ENCODE peak calls at places on chromosomes 13 and 19, in four cellular contexts. One of them, this sample, is unnamed.

GRCh38 chr19:11578342-11579142 is 1.1 kb upstream of the ACP5 start:
- DNase-seq in IMR-90: no peak
- DNase-seq in heart left ventricle: peak
- DNase-seq in stomach: peak
- DNase-seq in this sample: no peak

GRCh38 chr19:57362419-57362818 is 932 bp upstream of the TRAPPC2B start:
- DNase-seq in IMR-90: no peak
- DNase-seq in heart left ventricle: no peak
- DNase-seq in stomach: no peak
- DNase-seq in this sample: no peak

GRCh38 chr19:10503002-10503789 is at the start of gene KEAP1:
- DNase-seq in IMR-90: no peak
- DNase-seq in heart left ventricle: peak
- DNase-seq in stomach: peak
- DNase-seq in this sample: no peak

GRCh38 chr19:33302974-33303790 is 848 bp upstream of the CEBPA start:
- DNase-seq in IMR-90: peak
- DNase-seq in heart left ventricle: peak
- DNase-seq in stomach: peak
- DNase-seq in this sample: no peak

GRCh38 chr19:903266-903797 is 9.7 kb downstream of the R3HDM4 start:
- DNase-seq in IMR-90: peak
- DNase-seq in heart left ventricle: no peak
- DNase-seq in stomach: no peak
- DNase-seq in this sample: no peak

GRCh38 chr13:41213316-41213715 is 18.9 kb upstream of the KBTBD7 start:
- DNase-seq in IMR-90: no peak
- DNase-seq in heart left ventricle: no peak
- DNase-seq in stomach: no peak
- DNase-seq in this sample: no peak

GRCh38 chr13:110886475-110887241 is 28.2 kb downstream of the ANKRD10 start:
- DNase-seq in IMR-90: no peak
- DNase-seq in heart left ventricle: no peak
- DNase-seq in stomach: no peak
- DNase-seq in this sample: no peak

GRCh38 chr13:25406377-25406776 is 34.6 kb downstream of the ATP8A2 start:
- DNase-seq in IMR-90: no peak
- DNase-seq in heart left ventricle: no peak
- DNase-seq in stomach: no peak
- DNase-seq in this sample: no peak

GRCh38 chr13:112710855-112711527 is 21.2 kb downstream of the ATP11A start:
- DNase-seq in IMR-90: no peak
- DNase-seq in heart left ventricle: no peak
- DNase-seq in stomach: no peak
- DNase-seq in this sample: peak

GRCh38 chr13:45082964-45083363 is 37.3 kb upstream of the GTF2F2 start:
- DNase-seq in IMR-90: peak
- DNase-seq in heart left ventricle: no peak
- DNase-seq in stomach: no peak
- DNase-seq in this sample: no peak

GRCh38 chr13:32471187-32471922 is 43.4 kb upstream of the N4BP2L1 start:
- DNase-seq in IMR-90: peak
- DNase-seq in heart left ventricle: peak
- DNase-seq in stomach: no peak
- DNase-seq in this sample: no peak

GRCh38 chr13:102172406-102172805 is 229.4 kb downstream of the FGF14 start:
- DNase-seq in IMR-90: no peak
- DNase-seq in heart left ventricle: no peak
- DNase-seq in stomach: no peak
- DNase-seq in this sample: no peak

GRCh38 chr13:24005711-24006281 is 108.5 kb upstream of the C1QTNF9B start:
- DNase-seq in IMR-90: no peak
- DNase-seq in heart left ventricle: no peak
- DNase-seq in stomach: no peak
- DNase-seq in this sample: no peak

GRCh38 chr13:99828114-99828513 is 143.5 kb downstream of the ZIC5 start:
- DNase-seq in IMR-90: no peak
- DNase-seq in heart left ventricle: no peak
- DNase-seq in stomach: no peak
- DNase-seq in this sample: no peak

GRCh38 chr13:42401376-42401775 is 129.4 kb downstream of the AKAP11 start:
- DNase-seq in IMR-90: no peak
- DNase-seq in heart left ventricle: no peak
- DNase-seq in stomach: no peak
- DNase-seq in this sample: no peak

GRCh38 chr13:114105351-114106225 is 26.8 kb downstream of the RASA3 start:
- DNase-seq in IMR-90: no peak
- DNase-seq in heart left ventricle: no peak
- DNase-seq in stomach: no peak
- DNase-seq in this sample: no peak

GRCh38 chr19:39828015-39828633 is 5.8 kb downstream of the DYRK1B start:
- DNase-seq in IMR-90: no peak
- DNase-seq in heart left ventricle: no peak
- DNase-seq in stomach: no peak
- DNase-seq in this sample: no peak

GRCh38 chr13:37878496-37878895 is 8.9 kb upstream of the TRPC4 start:
- DNase-seq in IMR-90: peak
- DNase-seq in heart left ventricle: no peak
- DNase-seq in stomach: no peak
- DNase-seq in this sample: no peak

GRCh38 chr19:49801966-49802661 is 11.0 kb downstream of the FUZ start:
- DNase-seq in IMR-90: peak
- DNase-seq in heart left ventricle: peak
- DNase-seq in stomach: peak
- DNase-seq in this sample: peak

GRCh38 chr13:31073859-31074718 is 87.6 kb downstream of the HSPH1 start:
- DNase-seq in IMR-90: peak
- DNase-seq in heart left ventricle: no peak
- DNase-seq in stomach: no peak
- DNase-seq in this sample: peak

GRCh38 chr13:30607908-30608307 is 9.8 kb upstream of the USPL1 start:
- DNase-seq in IMR-90: no peak
- DNase-seq in heart left ventricle: no peak
- DNase-seq in stomach: peak
- DNase-seq in this sample: no peak

GRCh38 chr19:18168673-18169381 is 4.8 kb upstream of the IFI30 start:
- DNase-seq in IMR-90: no peak
- DNase-seq in heart left ventricle: no peak
- DNase-seq in stomach: no peak
- DNase-seq in this sample: no peak

GRCh38 chr13:109783447-109783814 is 3.0 kb downstream of the IRS2 start:
- DNase-seq in IMR-90: no peak
- DNase-seq in heart left ventricle: no peak
- DNase-seq in stomach: no peak
- DNase-seq in this sample: no peak

GRCh38 chr13:97211357-97211756 is 10.8 kb upstream of the MBNL2 start:
- DNase-seq in IMR-90: peak
- DNase-seq in heart left ventricle: no peak
- DNase-seq in stomach: no peak
- DNase-seq in this sample: no peak

GRCh38 chr19:55216461-55217198 is 7.3 kb upstream of the PTPRH start:
- DNase-seq in IMR-90: peak
- DNase-seq in heart left ventricle: peak
- DNase-seq in stomach: peak
- DNase-seq in this sample: peak
- TF ChIP-seq POLR2A in IMR-90: peak
- TF ChIP-seq POLR2A in heart left ventricle: no peak
- TF ChIP-seq POLR2A in stomach: no peak
- TF ChIP-seq POLR2A in this sample: no peak

GRCh38 chr13:48402325-48402962 is 10.5 kb downstream of the LPAR6 start:
- DNase-seq in IMR-90: no peak
- DNase-seq in heart left ventricle: no peak
- DNase-seq in stomach: no peak
- DNase-seq in this sample: no peak

GRCh38 chr13:48401480-48401879 is 11.4 kb downstream of the LPAR6 start:
- DNase-seq in IMR-90: no peak
- DNase-seq in heart left ventricle: no peak
- DNase-seq in stomach: no peak
- DNase-seq in this sample: no peak

GRCh38 chr13:48398450-48399095 is 14.3 kb downstream of the LPAR6 start:
- DNase-seq in IMR-90: peak
- DNase-seq in heart left ventricle: no peak
- DNase-seq in stomach: no peak
- DNase-seq in this sample: no peak

GRCh38 chr13:48400820-48401219 is 12.1 kb downstream of the LPAR6 start:
- DNase-seq in IMR-90: peak
- DNase-seq in heart left ventricle: no peak
- DNase-seq in stomach: no peak
- DNase-seq in this sample: no peak

DNA sequence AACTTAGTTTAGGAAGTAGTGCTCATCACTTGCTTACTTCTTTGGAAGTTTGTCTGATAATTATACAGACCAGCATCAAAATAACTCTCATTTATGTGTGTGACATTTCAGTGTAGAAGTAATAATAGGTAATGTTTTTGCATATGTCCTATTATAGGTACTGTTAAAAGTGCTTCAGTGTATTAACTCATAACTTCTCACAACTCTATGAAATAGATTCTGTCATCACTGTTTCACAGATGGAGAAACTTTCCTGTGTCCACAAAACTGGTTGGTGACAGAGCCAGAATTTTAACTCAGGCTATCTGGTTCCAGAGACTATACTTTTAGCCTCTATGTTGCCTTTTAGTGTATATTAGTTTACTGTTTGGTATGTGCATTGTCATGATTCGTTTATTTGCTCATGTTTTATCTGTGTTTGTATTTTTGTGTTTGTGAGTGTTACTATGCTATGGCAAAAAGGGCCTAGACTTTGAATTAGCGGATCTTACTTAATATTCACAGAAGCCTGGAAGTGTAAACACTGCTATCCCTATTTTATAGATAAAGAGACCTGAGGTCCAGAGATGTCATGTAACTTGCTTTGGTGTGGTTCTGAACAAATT is 12.7 kb downstream of the LPAR6 start:
- DNase-seq in IMR-90: no peak
- DNase-seq in heart left ventricle: no peak
- DNase-seq in stomach: no peak
- DNase-seq in this sample: no peak
- H3K4me3 ChIP-seq in IMR-90: no peak
- H3K4me3 ChIP-seq in heart left ventricle: no peak
- H3K4me3 ChIP-seq in stomach: no peak
- H3K4me3 ChIP-seq in this sample: no peak

GRCh38 chr13:33817843-33818661 is at the start of gene RFC3:
- DNase-seq in IMR-90: peak
- DNase-seq in heart left ventricle: peak
- DNase-seq in stomach: peak
- DNase-seq in this sample: peak
- TF ChIP-seq POLR2A in IMR-90: peak
- TF ChIP-seq POLR2A in heart left ventricle: no peak
- TF ChIP-seq POLR2A in stomach: no peak
- TF ChIP-seq POLR2A in this sample: no peak

DNA sequence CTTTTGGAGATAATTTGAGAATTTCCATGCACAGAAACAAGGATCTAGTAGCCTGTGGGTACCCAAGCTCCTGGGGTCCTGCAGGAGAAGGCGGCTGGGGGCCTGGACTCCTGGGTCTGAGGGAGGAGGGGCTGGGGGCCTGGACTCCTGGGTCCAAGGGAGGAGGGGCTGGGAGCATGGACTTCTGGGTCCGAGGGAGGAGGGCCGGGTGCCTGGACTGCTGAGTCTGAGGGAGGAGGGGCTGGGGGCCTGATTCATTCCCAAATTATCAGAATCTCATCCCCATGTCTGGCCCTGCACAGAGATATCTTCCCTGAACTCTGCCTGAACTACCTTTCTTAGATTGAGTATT is 520 bp upstream of the RDH13 start:
- DNase-seq in IMR-90: no peak
- DNase-seq in heart left ventricle: no peak
- DNase-seq in stomach: no peak
- DNase-seq in this sample: no peak
- H3K4me3 ChIP-seq in IMR-90: peak
- H3K4me3 ChIP-seq in heart left ventricle: peak
- H3K4me3 ChIP-seq in stomach: peak
- H3K4me3 ChIP-seq in this sample: no peak